ENCODE peak calls at places on chromosomes 6 and 20, in five cellular contexts. One of them, this sample, is unnamed.
A peak's percentile ranks its signal among the peaks of the same experiment; 100 is the strongest.

GRCh38 chr6:56593801-56594318 is 48.8 kb downstream of the DST start:
- DNase-seq in uterus: no peak
- DNase-seq in brain microvascular endothelial cell: no peak
- DNase-seq in left lung: no peak
- DNase-seq in spleen: no peak
- DNase-seq in this sample: no peak

GRCh38 chr6:111221804-111222203 is 134.5 kb downstream of the SLC16A10 start:
- DNase-seq in uterus: no peak
- DNase-seq in brain microvascular endothelial cell: no peak
- DNase-seq in left lung: no peak
- DNase-seq in spleen: no peak
- DNase-seq in this sample: no peak

GRCh38 chr20:8912731-8913130 is 156.2 kb upstream of the PLCB4 start:
- DNase-seq in uterus: no peak
- DNase-seq in brain microvascular endothelial cell: no peak
- DNase-seq in left lung: no peak
- DNase-seq in spleen: no peak
- DNase-seq in this sample: no peak

GRCh38 chr20:40010483-40010882 is 678.6 kb downstream of the MAFB start:
- DNase-seq in uterus: no peak
- DNase-seq in brain microvascular endothelial cell: no peak
- DNase-seq in left lung: no peak
- DNase-seq in spleen: no peak
- DNase-seq in this sample: peak; percentile 63

GRCh38 chr6:135534773-135535380 is 37.3 kb upstream of the AHI1 start:
- DNase-seq in uterus: no peak
- DNase-seq in brain microvascular endothelial cell: peak; percentile 74
- DNase-seq in left lung: no peak
- DNase-seq in spleen: no peak
- DNase-seq in this sample: no peak

GRCh38 chr20:18310592-18310991 is 22.3 kb downstream of the ZNF133 start:
- DNase-seq in uterus: no peak
- DNase-seq in brain microvascular endothelial cell: no peak
- DNase-seq in left lung: no peak
- DNase-seq in spleen: no peak
- DNase-seq in this sample: no peak

GRCh38 chr6:48474136-48474535 is 363.1 kb upstream of the PTCHD4 start:
- DNase-seq in uterus: no peak
- DNase-seq in brain microvascular endothelial cell: no peak
- DNase-seq in left lung: no peak
- DNase-seq in spleen: no peak
- DNase-seq in this sample: no peak

GRCh38 chr6:154468760-154469159 is 41.7 kb downstream of the CNKSR3 start:
- DNase-seq in uterus: no peak
- DNase-seq in brain microvascular endothelial cell: no peak
- DNase-seq in left lung: no peak
- DNase-seq in spleen: no peak
- DNase-seq in this sample: no peak

GRCh38 chr6:150905769-150906168 is 40.3 kb downstream of the MTHFD1L start:
- DNase-seq in uterus: no peak
- DNase-seq in brain microvascular endothelial cell: no peak
- DNase-seq in left lung: no peak
- DNase-seq in spleen: no peak
- DNase-seq in this sample: peak; percentile 32

GRCh38 chr6:141675957-141676356 is 456.8 kb upstream of the GJE1 start:
- DNase-seq in uterus: no peak
- DNase-seq in brain microvascular endothelial cell: no peak
- DNase-seq in left lung: no peak
- DNase-seq in spleen: no peak
- DNase-seq in this sample: no peak

GRCh38 chr6:33592595-33593413 is 12.7 kb upstream of the BAK1 start:
- DNase-seq in uterus: no peak
- DNase-seq in brain microvascular endothelial cell: no peak
- DNase-seq in left lung: no peak
- DNase-seq in spleen: peak; percentile 94
- DNase-seq in this sample: no peak

GRCh38 chr20:37543828-37544227 is 16.2 kb upstream of the BLCAP start:
- DNase-seq in uterus: no peak
- DNase-seq in brain microvascular endothelial cell: peak; percentile 41
- DNase-seq in left lung: no peak
- DNase-seq in spleen: no peak
- DNase-seq in this sample: no peak

GRCh38 chr6:170522565-170523183 is 30.4 kb downstream of the PSMB1 start:
- DNase-seq in uterus: no peak
- DNase-seq in brain microvascular endothelial cell: no peak
- DNase-seq in left lung: no peak
- DNase-seq in spleen: no peak
- DNase-seq in this sample: peak; percentile 43

GRCh38 chr6:27505209-27506027 is 32.5 kb upstream of the ZNF184 start:
- DNase-seq in uterus: peak; percentile 79
- DNase-seq in brain microvascular endothelial cell: peak; percentile 89
- DNase-seq in left lung: no peak
- DNase-seq in spleen: no peak
- DNase-seq in this sample: peak; percentile 11

GRCh38 chr6:134057478-134057877 is 5.1 kb upstream of the SLC2A12 start:
- DNase-seq in uterus: no peak
- DNase-seq in brain microvascular endothelial cell: no peak
- DNase-seq in left lung: no peak
- DNase-seq in spleen: no peak
- DNase-seq in this sample: no peak

GRCh38 chr6:149164199-149164745 is 153.2 kb upstream of the TAB2 start:
- DNase-seq in uterus: no peak
- DNase-seq in brain microvascular endothelial cell: no peak
- DNase-seq in left lung: no peak
- DNase-seq in spleen: no peak
- DNase-seq in this sample: no peak

GRCh38 chr6:154352898-154353585 is 3.6 kb downstream of the IPCEF1 start:
- DNase-seq in uterus: no peak
- DNase-seq in brain microvascular endothelial cell: no peak
- DNase-seq in left lung: peak; percentile 55
- DNase-seq in spleen: no peak
- DNase-seq in this sample: no peak

GRCh38 chr6:44054635-44055559 is 72.4 kb downstream of the MRPL14 start:
- DNase-seq in uterus: no peak
- DNase-seq in brain microvascular endothelial cell: no peak
- DNase-seq in left lung: no peak
- DNase-seq in spleen: peak; percentile 52
- DNase-seq in this sample: peak; percentile 64

GRCh38 chr20:10467985-10468845 is 33.1 kb downstream of the SLX4IP start:
- DNase-seq in uterus: no peak
- DNase-seq in brain microvascular endothelial cell: peak; percentile 31
- DNase-seq in left lung: no peak
- DNase-seq in spleen: no peak
- DNase-seq in this sample: no peak

GRCh38 chr20:22686097-22686496 is 101.7 kb upstream of the FOXA2 start:
- DNase-seq in uterus: no peak
- DNase-seq in brain microvascular endothelial cell: peak; percentile 72
- DNase-seq in left lung: peak; percentile 60
- DNase-seq in spleen: no peak
- DNase-seq in this sample: peak; percentile 82

GRCh38 chr6:137233561-137234504 is 14.6 kb upstream of the IFNGR1 start:
- DNase-seq in uterus: peak; percentile 29
- DNase-seq in brain microvascular endothelial cell: peak; percentile 69
- DNase-seq in left lung: no peak
- DNase-seq in spleen: no peak
- DNase-seq in this sample: no peak
- H3K4me3 ChIP-seq in uterus: no peak overlapping the region
- H3K4me3 ChIP-seq in brain microvascular endothelial cell: no peak overlapping the region
- H3K4me3 ChIP-seq in left lung: no peak overlapping the region
- H3K4me3 ChIP-seq in spleen: no peak overlapping the region
- H3K4me3 ChIP-seq in this sample: no peak overlapping the region

DNA sequence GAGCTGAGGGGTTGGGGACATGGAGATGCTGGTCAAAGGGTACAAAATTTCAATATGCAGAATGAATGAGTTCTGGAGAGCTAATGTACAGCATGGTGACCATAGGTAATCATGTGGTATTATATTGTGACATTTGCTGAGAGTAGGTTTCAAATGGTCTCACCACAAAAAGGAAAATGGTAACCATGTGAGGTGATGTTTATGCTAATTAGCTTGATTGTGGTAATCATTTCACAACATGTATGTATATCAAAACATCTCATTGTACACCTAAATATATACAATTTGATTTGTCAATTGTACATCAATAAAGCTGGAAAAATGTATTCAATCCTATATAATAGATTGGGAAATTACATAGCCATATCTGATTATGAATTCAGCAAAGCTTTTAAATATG is 29.5 kb upstream of the TMEM14A start:
- DNase-seq in uterus: no peak
- DNase-seq in brain microvascular endothelial cell: no peak
- DNase-seq in left lung: no peak
- DNase-seq in spleen: no peak
- DNase-seq in this sample: no peak
- H3K27ac ChIP-seq in uterus: no peak overlapping the region
- H3K27ac ChIP-seq in brain microvascular endothelial cell: no peak overlapping the region
- H3K27ac ChIP-seq in left lung: peak overlapping the region; percentile 35
- H3K27ac ChIP-seq in spleen: no peak overlapping the region
- H3K27ac ChIP-seq in this sample: peak overlapping the region; percentile 42

DNA sequence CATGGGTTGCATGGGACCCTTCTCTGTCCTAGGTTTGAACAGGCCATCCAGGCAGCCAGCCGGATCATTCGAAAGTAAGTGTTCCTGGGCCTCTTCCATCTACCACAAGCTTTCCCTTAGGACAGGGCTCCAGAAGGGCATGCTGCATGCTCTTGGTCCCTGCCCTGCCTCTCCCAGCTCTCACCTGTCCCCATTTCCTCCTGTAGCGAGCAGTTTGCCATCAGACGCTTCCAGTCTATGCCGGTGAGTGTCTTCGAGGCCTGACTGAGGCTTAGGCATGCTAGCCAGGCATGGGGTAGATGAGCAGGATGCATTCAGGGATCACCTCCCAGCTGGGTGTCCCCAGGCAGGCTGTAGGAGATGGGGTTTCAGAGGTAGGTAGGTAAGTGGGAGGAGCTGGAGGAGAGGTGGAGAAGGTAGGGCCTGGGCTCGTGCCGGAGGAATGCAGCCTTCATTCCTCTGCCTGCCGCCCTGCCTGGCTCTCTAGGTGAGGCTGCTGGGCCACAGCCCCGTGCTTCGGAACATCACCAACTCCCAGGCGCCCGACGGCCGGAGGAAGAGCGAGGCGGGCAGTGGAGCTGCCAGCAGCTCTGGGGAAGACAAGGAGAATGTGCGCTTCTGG is 4.3 kb downstream of the CDC25B start:
- DNase-seq in uterus: no peak
- DNase-seq in brain microvascular endothelial cell: no peak
- DNase-seq in left lung: no peak
- DNase-seq in spleen: no peak
- DNase-seq in this sample: no peak
- H3K4me3 ChIP-seq in uterus: no peak overlapping the region
- H3K4me3 ChIP-seq in brain microvascular endothelial cell: no peak overlapping the region
- H3K4me3 ChIP-seq in left lung: no peak overlapping the region
- H3K4me3 ChIP-seq in spleen: no peak overlapping the region
- H3K4me3 ChIP-seq in this sample: no peak overlapping the region

GRCh38 chr6:41561931-41562632 is 15.9 kb downstream of the FOXP4 start:
- DNase-seq in uterus: no peak
- DNase-seq in brain microvascular endothelial cell: no peak
- DNase-seq in left lung: no peak
- DNase-seq in spleen: no peak
- DNase-seq in this sample: no peak

GRCh38 chr6:41560440-41561192 is 14.4 kb downstream of the FOXP4 start:
- DNase-seq in uterus: peak; percentile 72
- DNase-seq in brain microvascular endothelial cell: no peak
- DNase-seq in left lung: peak; percentile 58
- DNase-seq in spleen: peak; percentile 95
- DNase-seq in this sample: no peak

GRCh38 chr6:41558033-41558807 is 12.0 kb downstream of the FOXP4 start:
- DNase-seq in uterus: no peak
- DNase-seq in brain microvascular endothelial cell: no peak
- DNase-seq in left lung: no peak
- DNase-seq in spleen: no peak
- DNase-seq in this sample: no peak

GRCh38 chr6:41561386-41561785 is 15.2 kb downstream of the FOXP4 start:
- DNase-seq in uterus: no peak
- DNase-seq in brain microvascular endothelial cell: no peak
- DNase-seq in left lung: no peak
- DNase-seq in spleen: no peak
- DNase-seq in this sample: no peak

DNA sequence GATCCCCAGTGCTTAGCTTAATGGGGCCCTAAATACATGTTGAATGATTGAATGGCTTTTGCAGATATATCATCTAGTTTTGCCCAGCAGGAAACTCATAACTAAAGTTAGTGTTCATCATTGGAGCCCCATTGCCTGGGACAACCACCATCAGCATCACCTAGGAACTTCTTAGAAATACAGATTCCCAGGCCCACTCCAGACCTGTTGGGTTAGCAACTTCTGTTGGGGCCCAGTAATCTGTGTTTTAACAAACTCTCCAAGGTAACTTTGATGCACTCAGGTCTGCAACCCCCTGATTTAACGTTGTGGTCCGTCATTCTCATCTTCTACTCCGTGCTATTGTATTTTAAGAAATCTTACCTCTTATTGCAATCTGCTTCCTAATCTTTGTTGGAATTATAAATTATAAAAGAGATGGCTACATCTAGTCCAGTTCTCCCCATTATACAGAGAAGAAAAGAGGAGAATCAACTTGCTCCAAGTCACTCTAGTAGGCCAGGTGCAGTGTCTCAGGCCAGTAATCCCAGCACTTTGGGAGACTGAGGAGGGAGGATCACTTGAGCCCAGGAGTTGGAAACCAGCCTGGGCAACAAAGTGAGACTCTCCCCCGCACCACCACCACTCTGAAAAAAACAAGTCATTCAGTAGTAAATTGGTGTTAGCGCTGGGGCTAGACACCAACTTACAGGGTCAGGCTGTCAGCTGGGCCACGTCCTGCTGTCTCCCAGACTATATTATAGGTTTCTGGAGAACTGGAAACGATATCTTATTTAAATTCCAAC is 13.7 kb downstream of the FOXP4 start:
- DNase-seq in uterus: peak; percentile 65
- DNase-seq in brain microvascular endothelial cell: no peak
- DNase-seq in left lung: no peak
- DNase-seq in spleen: no peak
- DNase-seq in this sample: no peak
- H3K27ac ChIP-seq in uterus: peak overlapping the region; percentile 33
- H3K27ac ChIP-seq in brain microvascular endothelial cell: no peak overlapping the region
- H3K27ac ChIP-seq in left lung: no peak overlapping the region
- H3K27ac ChIP-seq in spleen: no peak overlapping the region
- H3K27ac ChIP-seq in this sample: no peak overlapping the region

DNA sequence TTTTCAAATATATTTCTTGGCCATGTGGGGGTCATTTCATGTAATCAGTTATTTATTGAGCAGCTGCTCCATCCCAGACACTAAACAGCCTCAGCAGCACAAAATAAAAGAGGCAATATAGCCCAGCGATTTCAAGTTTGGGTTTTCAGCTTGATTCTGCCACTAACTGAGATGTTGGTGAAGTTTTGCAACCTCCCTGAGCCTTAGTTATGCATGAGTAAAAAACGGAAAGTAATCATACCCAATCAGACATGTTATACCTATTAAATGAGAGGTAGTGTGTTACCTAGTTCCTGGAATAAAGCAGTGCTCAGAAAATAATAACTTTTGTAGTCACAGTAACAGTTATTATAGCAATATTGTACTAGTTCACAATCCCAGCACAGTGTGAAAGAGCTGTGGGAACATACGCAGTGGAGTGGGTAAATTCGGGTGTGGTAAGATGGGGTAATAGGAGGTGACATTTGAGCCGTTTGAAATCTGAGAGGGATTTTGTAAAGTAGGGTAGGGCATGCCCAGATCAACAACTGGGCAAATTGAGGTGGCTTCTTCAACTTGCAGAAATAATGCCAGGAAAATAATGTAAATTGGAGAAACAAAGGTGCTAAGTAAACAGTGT is 1.5 kb downstream of the SLC9A8 start:
- DNase-seq in uterus: no peak
- DNase-seq in brain microvascular endothelial cell: no peak
- DNase-seq in left lung: no peak
- DNase-seq in spleen: no peak
- DNase-seq in this sample: no peak
- H3K4me3 ChIP-seq in uterus: no peak overlapping the region
- H3K4me3 ChIP-seq in brain microvascular endothelial cell: no peak overlapping the region
- H3K4me3 ChIP-seq in left lung: peak overlapping the region; percentile 82
- H3K4me3 ChIP-seq in spleen: no peak overlapping the region
- H3K4me3 ChIP-seq in this sample: no peak overlapping the region